ENCODE peak calls at places on chromosome 12, in nine cellular contexts. W, V, N, I, A, K, L, F and D are unnamed samples.

GRCh38 chr12:23458640-23459039 is 490.8 kb downstream of the SOX5 start:
- DNase-seq in W (no peak), V (no peak), N (no peak), I (no peak), A (no peak), K (no peak), L (no peak), F (no peak), D (no peak)

GRCh38 chr12:30823140-30823669 is 68.5 kb upstream of the CAPRIN2 start:
- DNase-seq in W (peak), V (peak), N (no peak), I (peak), A (no peak), K (no peak), L (peak), F (no peak), D (no peak)

GRCh38 chr12:86456241-86456640 is 200.1 kb upstream of the MGAT4C start:
- DNase-seq in W (no peak), V (no peak), N (no peak), I (no peak), A (no peak), K (no peak), L (no peak), F (no peak), D (no peak)

GRCh38 chr12:120013659-120014380 is 24.8 kb downstream of the BICDL1 start:
- DNase-seq in W (no peak), V (no peak), N (no peak), I (no peak), A (no peak), K (no peak), L (no peak), F (no peak), D (no peak)

GRCh38 chr12:109434556-109434955 is 42.5 kb downstream of the KCTD10 start:
- DNase-seq in W (no peak), V (no peak), N (no peak), I (no peak), A (no peak), K (no peak), L (no peak), F (no peak), D (no peak)

GRCh38 chr12:40829738-40830144 is 137.5 kb downstream of the CNTN1 start:
- DNase-seq in W (no peak), V (no peak), N (peak), I (no peak), A (peak), K (no peak), L (no peak), F (no peak), D (no peak)

GRCh38 chr12:25942709-25943108 is 15.8 kb upstream of the RASSF8 start:
- DNase-seq in W (no peak), V (no peak), N (no peak), I (no peak), A (no peak), K (no peak), L (no peak), F (no peak), D (no peak)

GRCh38 chr12:15757553-15758255 is 31.5 kb downstream of the EPS8 start:
- DNase-seq in W (no peak), V (no peak), N (peak), I (no peak), A (peak), K (peak), L (no peak), F (no peak), D (peak)

GRCh38 chr12:75724913-75725312 is 213.5 kb upstream of the KRR1 start:
- DNase-seq in W (no peak), V (no peak), N (peak), I (no peak), A (peak), K (no peak), L (no peak), F (peak), D (peak)

GRCh38 chr12:110741795-110742717 is 635 bp downstream of the PPP1CC start:
- DNase-seq in W (no peak), V (peak), N (peak), I (peak), A (peak), K (no peak), L (no peak), F (no peak), D (no peak)

GRCh38 chr12:120388711-120389431 is 19.9 kb upstream of the MSI1 start:
- DNase-seq in W (no peak), V (no peak), N (peak), I (peak), A (no peak), K (no peak), L (no peak), F (no peak), D (no peak)

GRCh38 chr12:116808113-116808786 is 70.1 kb downstream of the RNFT2 start:
- DNase-seq in W (no peak), V (no peak), N (no peak), I (no peak), A (no peak), K (no peak), L (no peak), F (no peak), D (no peak)

GRCh38 chr12:42696424-42697149 is 107.0 kb upstream of the PRICKLE1 start:
- DNase-seq in W (peak), V (peak), N (peak), I (no peak), A (peak), K (no peak), L (peak), F (peak), D (no peak)

GRCh38 chr12:121217761-121218160 is 7.8 kb downstream of the P2RX4 start:
- DNase-seq in W (no peak), V (peak), N (no peak), I (no peak), A (no peak), K (no peak), L (no peak), F (no peak), D (no peak)

GRCh38 chr12:122126713-122127597 is 47.1 kb downstream of the IL31 start:
- DNase-seq in W (no peak), V (peak), N (no peak), I (no peak), A (no peak), K (no peak), L (no peak), F (no peak), D (no peak)

GRCh38 chr12:99281277-99281676 is 366.3 kb upstream of the GARIN6 start:
- DNase-seq in W (no peak), V (no peak), N (no peak), I (no peak), A (no peak), K (no peak), L (no peak), F (no peak), D (no peak)

GRCh38 chr12:65896743-65897142 is 72.5 kb downstream of the HMGA2 start:
- DNase-seq in W (no peak), V (no peak), N (no peak), I (no peak), A (no peak), K (no peak), L (no peak), F (no peak), D (no peak)

GRCh38 chr12:109246221-109246620 is 62.9 kb downstream of the FOXN4 start:
- DNase-seq in W (no peak), V (no peak), N (no peak), I (no peak), A (no peak), K (no peak), L (no peak), F (no peak), D (no peak)

GRCh38 chr12:19411234-19412221 is 27.8 kb upstream of the AEBP2 start:
- DNase-seq in W (peak), V (no peak), N (no peak), I (no peak), A (no peak), K (no peak), L (no peak), F (no peak), D (no peak)

GRCh38 chr12:95440401-95440800 is 33.6 kb upstream of the METAP2 start:
- DNase-seq in W (no peak), V (no peak), N (peak), I (no peak), A (peak), K (no peak), L (no peak), F (no peak), D (no peak)

GRCh38 chr12:12717586-12718381 is 616 bp downstream of the CDKN1B start:
- DNase-seq in W (peak), V (peak), N (peak), I (no peak), A (peak), K (no peak), L (peak), F (no peak), D (no peak)

GRCh38 chr12:20798561-20798960 is 11.9 kb upstream of the SLCO1B3 start:
- DNase-seq in W (no peak), V (peak), N (peak), I (peak), A (peak), K (no peak), L (no peak), F (no peak), D (no peak)

GRCh38 chr12:64890873-64891468 is 66.5 kb downstream of the TBC1D30 start:
- DNase-seq in W (no peak), V (peak), N (peak), I (peak), A (peak), K (no peak), L (no peak), F (no peak), D (peak)

GRCh38 chr12:117300131-117300530 is 61.3 kb downstream of the NOS1 start:
- DNase-seq in W (no peak), V (no peak), N (no peak), I (no peak), A (no peak), K (no peak), L (no peak), F (no peak), D (no peak)

GRCh38 chr12:835754-836493 is 83.5 kb downstream of the WNK1 start:
- DNase-seq in W (no peak), V (no peak), N (no peak), I (no peak), A (no peak), K (no peak), L (no peak), F (no peak), D (no peak)

GRCh38 chr12:122880668-122881067 is 15.3 kb downstream of the VPS37B start:
- DNase-seq in W (peak), V (no peak), N (peak), I (no peak), A (peak), K (no peak), L (no peak), F (no peak), D (no peak)

GRCh38 chr12:53862206-53862605 is 76.4 kb upstream of the HOXC13 start:
- DNase-seq in W (no peak), V (no peak), N (no peak), I (no peak), A (no peak), K (no peak), L (no peak), F (no peak), D (no peak)

GRCh38 chr12:843609-844008 is 91.2 kb downstream of the WNK1 start:
- DNase-seq in W (no peak), V (no peak), N (peak), I (no peak), A (peak), K (no peak), L (no peak), F (peak), D (no peak)

GRCh38 chr12:121021754-121022153 is 5.5 kb upstream of the C12orf43 start:
- DNase-seq in W (no peak), V (no peak), N (no peak), I (no peak), A (no peak), K (no peak), L (no peak), F (no peak), D (no peak)

GRCh38 chr12:96193725-96194571 is at the start of gene ELK3:
- DNase-seq in W (peak), V (peak), N (peak), I (peak), A (peak), K (no peak), L (peak), F (no peak), D (no peak)

GRCh38 chr12:123914726-123915345 is 57.8 kb downstream of the CCDC92 start:
- DNase-seq in W (no peak), V (no peak), N (no peak), I (no peak), A (no peak), K (no peak), L (no peak), F (no peak), D (no peak)

GRCh38 chr12:128863957-128864356 is 10.7 kb downstream of the GLT1D1 start:
- DNase-seq in W (peak), V (no peak), N (no peak), I (no peak), A (no peak), K (no peak), L (no peak), F (no peak), D (no peak)

GRCh38 chr12:70719672-70720420 is 82.6 kb upstream of the PTPRB start:
- DNase-seq in W (no peak), V (peak), N (peak), I (peak), A (peak), K (no peak), L (peak), F (no peak), D (no peak)

GRCh38 chr12:24960222-24960855 is 11.4 kb upstream of the BCAT1 start:
- DNase-seq in W (no peak), V (peak), N (peak), I (peak), A (peak), K (no peak), L (no peak), F (no peak), D (no peak)

GRCh38 chr12:119804011-119804641 is 73.0 kb downstream of the CIT start:
- DNase-seq in W (peak), V (peak), N (peak), I (peak), A (peak), K (peak), L (peak), F (no peak), D (peak)

DNA sequence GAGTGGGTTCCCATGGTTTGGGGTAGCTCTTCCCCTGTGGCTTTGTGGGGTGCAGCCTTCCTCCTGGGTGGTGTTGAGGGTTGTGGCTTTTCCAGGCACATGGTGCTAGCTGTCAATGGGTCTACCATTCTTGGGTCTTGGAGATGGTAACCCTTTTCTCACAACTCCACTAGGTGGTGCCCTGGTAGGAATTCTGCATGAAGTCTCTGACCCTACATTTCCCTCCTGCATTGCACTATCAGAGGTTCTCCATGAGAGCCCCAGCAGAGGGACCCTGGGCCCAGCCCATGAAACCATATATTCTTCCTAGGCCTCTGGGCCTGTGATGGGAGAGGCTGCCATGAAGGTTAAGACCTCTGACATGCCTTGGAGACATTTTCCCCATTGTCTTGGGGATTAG is 1093.3 kb downstream of the SLC16A7 start:
- DNase-seq in W (no peak), V (no peak), N (peak), I (no peak), A (no peak), K (no peak), L (no peak), F (no peak), D (no peak)
- TF ChIP-seq CTCF in W (no peak), V (no peak), N (no peak), I (no peak), A (no peak), K (no peak), L (no peak), F (no peak), D (no peak)

GRCh38 chr12:89247962-89248361 is 104.3 kb downstream of the DUSP6 start:
- DNase-seq in W (no peak), V (no peak), N (no peak), I (no peak), A (no peak), K (no peak), L (no peak), F (no peak), D (no peak)

GRCh38 chr12:89244536-89244935 is 107.8 kb downstream of the DUSP6 start:
- DNase-seq in W (no peak), V (no peak), N (peak), I (no peak), A (peak), K (no peak), L (no peak), F (no peak), D (no peak)

GRCh38 chr12:89245090-89245489 is 107.2 kb downstream of the DUSP6 start:
- DNase-seq in W (no peak), V (no peak), N (peak), I (no peak), A (peak), K (no peak), L (no peak), F (no peak), D (no peak)

GRCh38 chr12:89250213-89250612 is 102.1 kb downstream of the DUSP6 start:
- DNase-seq in W (no peak), V (no peak), N (no peak), I (no peak), A (no peak), K (no peak), L (no peak), F (no peak), D (no peak)

GRCh38 chr12:89247541-89247942 is 104.8 kb downstream of the DUSP6 start:
- DNase-seq in W (no peak), V (no peak), N (no peak), I (no peak), A (no peak), K (no peak), L (no peak), F (no peak), D (peak)
- H3K4me3 ChIP-seq in W (no peak), V (no peak), N (no peak), I (no peak), A (no peak), K (no peak), L (no peak), F (no peak), D (no peak)

GRCh38 chr12:68515793-68516192 is 94.9 kb upstream of the RAP1B start:
- DNase-seq in W (no peak), V (no peak), N (no peak), I (no peak), A (no peak), K (no peak), L (no peak), F (no peak), D (no peak)
- TF ChIP-seq CTCF in W (no peak), V (no peak), N (no peak), I (no peak), A (no peak), K (no peak), L (no peak), F (no peak), D (no peak)

GRCh38 chr12:52515927-52516831 is 4.0 kb downstream of the KRT5 start:
- DNase-seq in W (peak), V (no peak), N (no peak), I (no peak), A (no peak), K (no peak), L (no peak), F (no peak), D (no peak)

GRCh38 chr12:52518574-52519469 is 1.4 kb downstream of the KRT5 start:
- DNase-seq in W (peak), V (no peak), N (no peak), I (no peak), A (no peak), K (no peak), L (no peak), F (no peak), D (no peak)

GRCh38 chr12:52519826-52520662 is at the start of gene KRT5:
- DNase-seq in W (peak), V (no peak), N (no peak), I (no peak), A (no peak), K (peak), L (no peak), F (no peak), D (no peak)

GRCh38 chr12:52517005-52517835 is 3.0 kb downstream of the KRT5 start:
- DNase-seq in W (peak), V (no peak), N (no peak), I (no peak), A (no peak), K (no peak), L (no peak), F (no peak), D (no peak)

GRCh38 chr12:52517888-52518287 is 2.3 kb downstream of the KRT5 start:
- DNase-seq in W (no peak), V (no peak), N (no peak), I (no peak), A (no peak), K (no peak), L (no peak), F (no peak), D (no peak)
- H3K4me3 ChIP-seq in W (peak), V (no peak), N (no peak), I (no peak), A (no peak), K (peak), L (no peak), F (no peak), D (no peak)